ENCODE peak calls at places on chromosomes 1 and 21, in four cellular contexts. L, E, B and R are unnamed samples.

GRCh38 chr1:204104331-204105222 is 31.7 kb downstream of the SOX13 start:
- DNase-seq in L (no peak), E (peak; percentile 62), B (peak; percentile 61), R (no peak)

GRCh38 chr1:230350208-230350921 is 75.8 kb downstream of the PGBD5 start:
- DNase-seq in L (no peak), E (no peak), B (peak; percentile 54), R (no peak)

GRCh38 chr1:109929588-109930251 is 19.1 kb downstream of the CSF1 start:
- DNase-seq in L (no peak), E (no peak), B (peak; percentile 66), R (no peak)

GRCh38 chr1:167424038-167424619 is 94.2 kb downstream of the CD247 start:
- DNase-seq in L (no peak), E (no peak), B (no peak), R (no peak)

GRCh38 chr1:236064674-236065508 is at the start of gene NID1:
- DNase-seq in L (no peak), E (peak; percentile 58), B (peak; percentile 95), R (peak; percentile 22)

GRCh38 chr1:192763756-192764155 is 45.1 kb upstream of the RGS2 start:
- DNase-seq in L (no peak), E (no peak), B (no peak), R (no peak)

GRCh38 chr1:236239186-236239585 is 42.6 kb downstream of the ERO1B start:
- DNase-seq in L (no peak), E (no peak), B (no peak), R (no peak)

GRCh38 chr21:35048183-35048601 is 910 bp downstream of the RUNX1 start:
- DNase-seq in L (no peak), E (no peak), B (no peak), R (no peak)

GRCh38 chr1:79845951-79846350 is 839.4 kb upstream of the ADGRL4 start:
- DNase-seq in L (no peak), E (no peak), B (no peak), R (no peak)

GRCh38 chr1:116754203-116754977 is at the start of gene CD2:
- DNase-seq in L (no peak), E (no peak), B (no peak), R (peak; percentile 72)

GRCh38 chr1:90725341-90725960 is 8.3 kb upstream of the BARHL2 start:
- DNase-seq in L (no peak), E (no peak), B (no peak), R (no peak)

GRCh38 chr1:24999906-25000305 is 69.8 kb upstream of the RUNX3 start:
- DNase-seq in L (no peak), E (no peak), B (no peak), R (no peak)

GRCh38 chr1:1264026-1264425 is 9.6 kb downstream of the UBE2J2 start:
- DNase-seq in L (no peak), E (no peak), B (no peak), R (no peak)

GRCh38 chr1:172778461-172779455 is 119.9 kb downstream of the FASLG start:
- DNase-seq in L (no peak), E (no peak), B (no peak), R (no peak)

GRCh38 chr1:159012495-159012894 is 2.8 kb downstream of the IFI16 start:
- DNase-seq in L (no peak), E (no peak), B (no peak), R (no peak)

GRCh38 chr1:29309621-29310020 is 73.3 kb downstream of the PTPRU start:
- DNase-seq in L (no peak), E (no peak), B (no peak), R (no peak)

GRCh38 chr21:31261759-31262158 is 82.3 kb downstream of the TIAM1 start:
- DNase-seq in L (no peak), E (no peak), B (no peak), R (no peak)

GRCh38 chr1:114339379-114339778 is 171.6 kb downstream of the TRIM33 start:
- DNase-seq in L (no peak), E (no peak), B (no peak), R (peak; percentile 39)

GRCh38 chr1:168689726-168690602 is 39.0 kb downstream of the DPT start:
- DNase-seq in L (no peak), E (no peak), B (no peak), R (no peak)

GRCh38 chr1:66778266-66778665 is 22.8 kb downstream of the INSL5 start:
- DNase-seq in L (no peak), E (no peak), B (no peak), R (no peak)

GRCh38 chr1:19257178-19257914 is 5.7 kb downstream of the MRTO4 start:
- DNase-seq in L (no peak), E (no peak), B (no peak), R (no peak)
- H3K27ac ChIP-seq in L (no peak overlapping the region), E (no peak overlapping the region), B (no peak overlapping the region), R (no peak overlapping the region)

DNA sequence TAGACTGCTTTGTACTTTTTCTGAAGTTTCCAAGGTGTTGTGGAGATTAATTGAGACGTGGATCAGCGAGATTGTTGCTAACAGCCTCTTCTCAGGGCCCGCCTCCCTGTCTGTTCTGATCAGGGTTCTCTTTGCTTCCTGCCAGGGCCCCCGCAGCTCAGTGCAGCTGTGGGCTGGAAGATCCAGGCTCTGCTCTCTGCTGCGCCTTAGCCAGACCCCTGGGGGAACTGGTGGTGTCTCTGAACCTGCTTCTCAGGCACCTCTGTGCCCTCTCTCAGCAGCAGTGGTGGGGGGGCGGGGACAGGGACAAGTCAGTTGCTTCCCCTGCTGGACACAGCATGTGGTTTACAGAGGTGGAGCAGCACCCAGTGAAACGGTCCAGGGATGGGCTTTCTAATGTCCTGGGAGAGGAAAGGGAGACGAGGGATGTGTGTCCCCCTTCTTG is 124.0 kb downstream of the GRIK3 start:
- DNase-seq in L (no peak), E (no peak), B (no peak), R (no peak)
- H3K27ac ChIP-seq in L (no peak overlapping the region), E (no peak overlapping the region), B (no peak overlapping the region), R (no peak overlapping the region)

DNA sequence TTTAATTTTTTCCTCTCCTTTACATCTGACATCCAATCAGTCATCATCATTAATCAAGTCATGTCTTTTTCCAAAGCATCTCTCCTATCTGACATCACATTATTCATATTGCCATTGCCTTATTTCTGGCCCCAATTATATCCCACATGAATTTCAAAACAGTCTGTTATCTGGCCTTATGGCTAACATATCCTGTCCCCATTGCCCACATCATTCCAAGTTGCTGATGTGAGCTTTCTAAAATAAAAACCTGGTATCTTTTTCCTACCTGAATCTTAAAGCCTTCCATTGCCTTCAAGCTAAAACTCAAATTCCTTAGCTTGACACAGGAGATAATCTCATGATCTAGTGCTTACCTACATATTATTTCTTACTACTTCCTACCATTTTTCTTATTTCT is 283.9 kb downstream of the LRRC40 start:
- DNase-seq in L (no peak), E (no peak), B (no peak), R (no peak)
- H3K27ac ChIP-seq in L (no peak overlapping the region), E (no peak overlapping the region), B (no peak overlapping the region), R (no peak overlapping the region)

GRCh38 chr1:45615885-45616284 is 8.0 kb downstream of the CCDC17 start:
- DNase-seq in L (no peak), E (no peak), B (no peak), R (no peak)

GRCh38 chr1:45617618-45618017 is 6.2 kb downstream of the CCDC17 start:
- DNase-seq in L (no peak), E (no peak), B (no peak), R (no peak)

GRCh38 chr1:45608475-45609156 is 15.2 kb downstream of the CCDC17 start:
- DNase-seq in L (no peak), E (no peak), B (no peak), R (no peak)

GRCh38 chr1:45610589-45611226 is 13.1 kb downstream of the CCDC17 start:
- DNase-seq in L (no peak), E (no peak), B (no peak), R (no peak)

DNA sequence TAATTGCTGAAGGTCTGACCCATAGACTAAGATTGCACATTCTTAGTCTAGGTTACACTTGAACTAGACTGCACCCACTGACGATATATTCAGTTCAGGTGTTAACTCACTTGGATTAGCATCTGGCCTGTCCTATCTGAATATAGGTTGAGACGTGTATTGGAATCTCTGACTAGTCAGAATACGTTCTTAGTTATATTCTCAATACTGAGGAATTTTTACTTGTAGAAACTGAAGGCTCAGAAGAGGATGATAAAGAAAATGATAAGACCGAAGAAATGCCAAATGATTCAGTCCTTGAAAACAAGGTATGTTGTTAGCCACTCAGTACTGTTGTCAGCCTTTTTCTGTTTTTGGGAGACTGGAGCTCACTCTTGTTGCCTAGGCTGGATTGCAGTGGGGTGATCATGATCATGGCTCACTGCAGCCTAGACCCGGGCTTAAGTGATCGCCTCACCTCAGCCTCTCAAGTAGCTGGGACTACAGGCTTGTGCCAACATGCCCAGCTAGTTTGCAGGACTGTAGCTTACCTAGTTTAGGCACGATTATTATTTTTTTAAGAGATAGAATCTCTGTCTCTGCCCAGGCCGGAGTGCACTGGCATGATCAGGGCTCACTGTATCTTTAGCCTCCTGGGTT is 10.8 kb downstream of the CCDC17 start:
- DNase-seq in L (no peak), E (no peak), B (no peak), R (no peak)
- H3K27ac ChIP-seq in L (no peak overlapping the region), E (no peak overlapping the region), B (no peak overlapping the region), R (no peak overlapping the region)

GRCh38 chr1:232459087-232459486 is 170.8 kb downstream of the SIPA1L2 start:
- DNase-seq in L (no peak), E (no peak), B (no peak), R (no peak)

GRCh38 chr1:232456720-232457119 is 173.2 kb downstream of the SIPA1L2 start:
- DNase-seq in L (no peak), E (no peak), B (no peak), R (no peak)

GRCh38 chr1:232454487-232454886 is 175.4 kb downstream of the SIPA1L2 start:
- DNase-seq in L (no peak), E (no peak), B (no peak), R (no peak)

GRCh38 chr1:232459826-232460225 is 170.1 kb downstream of the SIPA1L2 start:
- DNase-seq in L (no peak), E (no peak), B (no peak), R (no peak)

GRCh38 chr1:232457607-232458006 is 172.3 kb downstream of the SIPA1L2 start:
- DNase-seq in L (no peak), E (no peak), B (no peak), R (no peak)
- H3K27ac ChIP-seq in L (no peak overlapping the region), E (no peak overlapping the region), B (no peak overlapping the region), R (no peak overlapping the region)

GRCh38 chr1:202037706-202038296 is 27.4 kb downstream of the ELF3 start:
- DNase-seq in L (no peak), E (no peak), B (no peak), R (no peak)

GRCh38 chr1:202034149-202034682 is 23.8 kb downstream of the ELF3 start:
- DNase-seq in L (no peak), E (no peak), B (no peak), R (no peak)

GRCh38 chr1:202031796-202032195 is 21.4 kb downstream of the ELF3 start:
- DNase-seq in L (no peak), E (no peak), B (no peak), R (no peak)

GRCh38 chr1:202036595-202037387 is 26.4 kb downstream of the ELF3 start:
- DNase-seq in L (no peak), E (no peak), B (no peak), R (no peak)

GRCh38 chr1:202034683-202035462 is 24.5 kb downstream of the ELF3 start:
- DNase-seq in L (no peak), E (peak; percentile 91), B (peak; percentile 90), R (no peak)
- H3K27ac ChIP-seq in L (no peak overlapping the region), E (peak overlapping the region; percentile 97), B (no peak overlapping the region), R (no peak overlapping the region)